ENCODE peak calls at places on chromosome 20, in seven cellular contexts. C is stimulated activated CD8-positive, alpha-beta memory T cell treated with anti-CD3 and anti-CD28 coated beads, Interleukin-7, amount 100 ng/mL, for 24 hours; O is retinal pigment epithelial cell; Q is coronary artery; G is midbrain; T is NCI-H1105; K is heart right ventricle. Y is an unnamed sample.
A peak's percentile ranks its signal among the peaks of the same experiment; 100 is the strongest.

GRCh38 chr20:14921546-14921945 is 584.1 kb upstream of the FLRT3 start:
- DNase-seq in C (no peak), O (no peak), Q (no peak), G (no peak), T (no peak), K (no peak), Y (no peak)

GRCh38 chr20:63543131-63543530 is 4.4 kb downstream of the SRMS start:
- DNase-seq in C (no peak), O (no peak), Q (no peak), G (no peak), T (no peak), K (no peak), Y (no peak)

GRCh38 chr20:49186535-49187329 is 1.4 kb downstream of the STAU1 start:
- DNase-seq in C (peak; percentile 37), O (no peak), Q (no peak), G (peak; percentile 37), T (no peak), K (peak; percentile 44), Y (peak; percentile 21)

GRCh38 chr20:20971810-20972209 is 134.3 kb downstream of the LINC00237 start:
- DNase-seq in C (no peak), O (no peak), Q (no peak), G (no peak), T (no peak), K (no peak), Y (no peak)

GRCh38 chr20:33716498-33716897 is 3.6 kb downstream of the PXMP4 start:
- DNase-seq in C (no peak), O (no peak), Q (no peak), G (no peak), T (no peak), K (no peak), Y (no peak)

GRCh38 chr20:34567885-34568865 is 9.7 kb downstream of the MAP1LC3A start:
- DNase-seq in C (no peak), O (no peak), Q (no peak), G (no peak), T (no peak), K (no peak), Y (no peak)

GRCh38 chr20:33653218-33653899 is 8.8 kb upstream of the C20orf144 start:
- DNase-seq in C (no peak), O (no peak), Q (peak; percentile 74), G (peak; percentile 43), T (peak; percentile 64), K (peak; percentile 60), Y (peak; percentile 60)

GRCh38 chr20:61278296-61278695 is 26.2 kb downstream of the CDH4 start:
- DNase-seq in C (no peak), O (no peak), Q (no peak), G (no peak), T (no peak), K (no peak), Y (no peak)

GRCh38 chr20:1002682-1003561 is 811 bp upstream of the RSPO4 start:
- DNase-seq in C (no peak), O (no peak), Q (peak; percentile 58), G (no peak), T (no peak), K (no peak), Y (no peak)

GRCh38 chr20:24017160-24017761 is 28.7 kb upstream of the GGTLC1 start:
- DNase-seq in C (no peak), O (no peak), Q (no peak), G (no peak), T (no peak), K (no peak), Y (no peak)

GRCh38 chr20:17281478-17281877 is 54.6 kb downstream of the PCSK2 start:
- DNase-seq in C (no peak), O (no peak), Q (no peak), G (no peak), T (peak; percentile 50), K (no peak), Y (no peak)

GRCh38 chr20:62815066-62815991 is 1.5 kb upstream of the COL9A3 start:
- DNase-seq in C (no peak), O (peak; percentile 59), Q (no peak), G (no peak), T (no peak), K (no peak), Y (no peak)

GRCh38 chr20:49149281-49150045 is 38.7 kb downstream of the STAU1 start:
- DNase-seq in C (no peak), O (no peak), Q (no peak), G (no peak), T (no peak), K (no peak), Y (no peak)

Y was measured in cerebellum.